ENCODE peak calls at places on chromosomes 2 and 18, in six cellular contexts. One of them, this sample, is unnamed.

GRCh38 chr2:39851251-39851650 is 72.2 kb upstream of the THUMPD2 start:
- DNase-seq in tibial artery: no peak
- DNase-seq in left lung: no peak
- DNase-seq in AG04450: no peak
- DNase-seq in heart right ventricle: no peak
- DNase-seq in Peyer's patch: no peak
- DNase-seq in this sample: no peak

GRCh38 chr2:5777089-5777488 is 84.9 kb downstream of the SOX11 start:
- DNase-seq in tibial artery: no peak
- DNase-seq in left lung: no peak
- DNase-seq in AG04450: no peak
- DNase-seq in heart right ventricle: no peak
- DNase-seq in Peyer's patch: no peak
- DNase-seq in this sample: no peak

GRCh38 chr18:67425724-67426123 is 90.8 kb downstream of the DSEL start:
- DNase-seq in tibial artery: no peak
- DNase-seq in left lung: no peak
- DNase-seq in AG04450: peak; percentile 74
- DNase-seq in heart right ventricle: no peak
- DNase-seq in Peyer's patch: no peak
- DNase-seq in this sample: no peak

GRCh38 chr2:120469486-120469885 is 123.5 kb downstream of the INHBB start:
- DNase-seq in tibial artery: peak; percentile 77
- DNase-seq in left lung: no peak
- DNase-seq in AG04450: no peak
- DNase-seq in heart right ventricle: no peak
- DNase-seq in Peyer's patch: peak; percentile 37
- DNase-seq in this sample: no peak

GRCh38 chr2:207334631-207335371 is 169.1 kb upstream of the KLF7 start:
- DNase-seq in tibial artery: peak; percentile 80
- DNase-seq in left lung: peak; percentile 79
- DNase-seq in AG04450: peak; percentile 93
- DNase-seq in heart right ventricle: peak; percentile 60
- DNase-seq in Peyer's patch: no peak
- DNase-seq in this sample: peak; percentile 55

GRCh38 chr2:228867406-228867805 is 403.7 kb downstream of the PID1 start:
- DNase-seq in tibial artery: no peak
- DNase-seq in left lung: no peak
- DNase-seq in AG04450: no peak
- DNase-seq in heart right ventricle: no peak
- DNase-seq in Peyer's patch: no peak
- DNase-seq in this sample: no peak

GRCh38 chr2:182638652-182639051 is 77.4 kb upstream of the DNAJC10 start:
- DNase-seq in tibial artery: no peak
- DNase-seq in left lung: no peak
- DNase-seq in AG04450: no peak
- DNase-seq in heart right ventricle: no peak
- DNase-seq in Peyer's patch: no peak
- DNase-seq in this sample: no peak

GRCh38 chr2:222844323-222844722 is 16.5 kb upstream of the ACSL3 start:
- DNase-seq in tibial artery: no peak
- DNase-seq in left lung: no peak
- DNase-seq in AG04450: peak; percentile 58
- DNase-seq in heart right ventricle: no peak
- DNase-seq in Peyer's patch: no peak
- DNase-seq in this sample: no peak

DNA sequence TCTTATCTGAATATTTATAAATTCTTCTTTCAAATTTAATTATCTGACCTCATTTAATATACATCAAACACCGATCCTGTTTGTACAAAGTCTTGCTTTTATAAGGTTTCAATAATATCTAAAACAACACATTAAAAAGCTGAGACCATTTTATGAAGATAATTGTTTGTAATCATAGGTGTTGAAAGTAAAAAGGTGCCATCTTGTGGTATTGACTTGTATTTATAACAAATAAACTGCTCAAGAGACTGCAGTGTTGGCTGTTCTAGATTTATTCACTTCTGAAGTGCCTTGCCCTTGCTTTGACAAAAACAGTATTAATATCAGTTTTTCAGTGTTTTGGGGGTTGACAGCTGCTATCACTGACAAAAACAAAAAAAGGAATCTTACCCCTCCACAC is 286.8 kb upstream of the HNMT start:
- DNase-seq in tibial artery: no peak
- DNase-seq in left lung: no peak
- DNase-seq in AG04450: no peak
- DNase-seq in heart right ventricle: no peak
- DNase-seq in Peyer's patch: no peak
- DNase-seq in this sample: no peak
- TF ChIP-seq CTCF in tibial artery: no peak
- TF ChIP-seq CTCF in left lung: no peak
- TF ChIP-seq CTCF in AG04450: no peak
- TF ChIP-seq CTCF in heart right ventricle: no peak
- TF ChIP-seq CTCF in Peyer's patch: no peak
- TF ChIP-seq CTCF in this sample: no peak

GRCh38 chr2:128601298-128602037 is 282.8 kb upstream of the HS6ST1 start:
- DNase-seq in tibial artery: peak; percentile 59
- DNase-seq in left lung: no peak
- DNase-seq in AG04450: no peak
- DNase-seq in heart right ventricle: no peak
- DNase-seq in Peyer's patch: peak; percentile 43
- DNase-seq in this sample: peak; percentile 53
- H3K27me3 ChIP-seq in tibial artery: no peaks in the 10 kb centered on the region
- H3K27me3 ChIP-seq in left lung: no peaks in the 10 kb centered on the region
- H3K27me3 ChIP-seq in AG04450: peaks cover 2% of the 10 kb centered on the region
- H3K27me3 ChIP-seq in heart right ventricle: no peaks in the 10 kb centered on the region
- H3K27me3 ChIP-seq in Peyer's patch: no peaks in the 10 kb centered on the region
- H3K27me3 ChIP-seq in this sample: no peaks in the 10 kb centered on the region

GRCh38 chr18:3455090-3455640 is 5.2 kb downstream of the TGIF1 start:
- DNase-seq in tibial artery: no peak
- DNase-seq in left lung: no peak
- DNase-seq in AG04450: no peak
- DNase-seq in heart right ventricle: no peak
- DNase-seq in Peyer's patch: no peak
- DNase-seq in this sample: no peak

GRCh38 chr18:3451989-3452749 is 2.2 kb downstream of the TGIF1 start:
- DNase-seq in tibial artery: peak; percentile 78
- DNase-seq in left lung: peak; percentile 88
- DNase-seq in AG04450: no peak
- DNase-seq in heart right ventricle: peak; percentile 47
- DNase-seq in Peyer's patch: peak; percentile 78
- DNase-seq in this sample: peak; percentile 27

GRCh38 chr18:3454365-3455089 is 4.6 kb downstream of the TGIF1 start:
- DNase-seq in tibial artery: no peak
- DNase-seq in left lung: no peak
- DNase-seq in AG04450: no peak
- DNase-seq in heart right ventricle: no peak
- DNase-seq in Peyer's patch: no peak
- DNase-seq in this sample: peak; percentile 24

GRCh38 chr18:3452750-3453539 is 3.0 kb downstream of the TGIF1 start:
- DNase-seq in tibial artery: no peak
- DNase-seq in left lung: no peak
- DNase-seq in AG04450: no peak
- DNase-seq in heart right ventricle: no peak
- DNase-seq in Peyer's patch: no peak
- DNase-seq in this sample: no peak

DNA sequence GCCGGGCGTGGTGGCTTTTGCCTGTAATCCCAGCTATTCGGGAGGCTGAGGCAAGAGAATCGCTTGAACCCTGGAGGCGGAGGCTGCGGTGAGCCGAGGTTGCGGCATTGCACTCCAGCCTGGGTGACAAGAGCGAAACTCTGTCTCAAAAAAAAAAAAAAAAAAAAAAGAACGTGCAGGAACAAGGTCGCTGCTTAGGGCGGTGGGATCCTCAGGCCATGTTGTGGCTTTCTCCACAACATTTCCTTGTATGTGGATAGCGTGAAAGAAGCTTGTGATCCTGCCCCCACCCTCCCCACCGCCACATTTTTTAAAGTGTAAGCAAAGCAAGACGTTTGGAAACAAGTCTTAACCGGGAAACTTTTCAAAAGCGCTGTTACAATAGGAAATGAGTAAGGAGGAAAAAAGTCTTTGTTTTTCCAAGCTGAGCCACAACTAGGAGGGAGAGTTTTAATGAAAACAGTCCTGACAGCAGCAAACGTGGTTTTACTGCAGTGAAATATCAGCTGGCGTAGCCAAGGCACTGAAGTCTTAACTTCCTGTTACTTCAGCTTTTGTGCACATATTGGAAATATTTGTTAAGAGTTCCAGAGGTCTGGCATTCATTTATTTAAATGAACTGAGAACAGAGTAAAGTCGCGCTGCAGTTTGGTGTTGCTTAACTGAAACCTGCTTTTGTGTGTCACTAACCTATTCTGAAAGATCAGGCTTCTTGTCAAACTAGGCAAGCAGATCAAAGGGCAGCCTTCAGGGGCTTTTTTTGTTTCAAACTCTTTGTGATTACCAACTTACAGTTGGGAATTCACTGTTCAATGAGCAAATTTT is 3.8 kb downstream of the TGIF1 start:
- DNase-seq in tibial artery: peak; percentile 83
- DNase-seq in left lung: no peak
- DNase-seq in AG04450: peak; percentile 92
- DNase-seq in heart right ventricle: peak; percentile 20
- DNase-seq in Peyer's patch: peak; percentile 54
- DNase-seq in this sample: no peak
- H3K27ac ChIP-seq in tibial artery: peak overlapping the region; percentile 99
- H3K27ac ChIP-seq in left lung: peak overlapping the region; percentile 99
- H3K27ac ChIP-seq in AG04450: peak overlapping the region; percentile 99
- H3K27ac ChIP-seq in heart right ventricle: peak overlapping the region; percentile 92
- H3K27ac ChIP-seq in Peyer's patch: peak overlapping the region; percentile 97
- H3K27ac ChIP-seq in this sample: peak overlapping the region; percentile 100

DNA sequence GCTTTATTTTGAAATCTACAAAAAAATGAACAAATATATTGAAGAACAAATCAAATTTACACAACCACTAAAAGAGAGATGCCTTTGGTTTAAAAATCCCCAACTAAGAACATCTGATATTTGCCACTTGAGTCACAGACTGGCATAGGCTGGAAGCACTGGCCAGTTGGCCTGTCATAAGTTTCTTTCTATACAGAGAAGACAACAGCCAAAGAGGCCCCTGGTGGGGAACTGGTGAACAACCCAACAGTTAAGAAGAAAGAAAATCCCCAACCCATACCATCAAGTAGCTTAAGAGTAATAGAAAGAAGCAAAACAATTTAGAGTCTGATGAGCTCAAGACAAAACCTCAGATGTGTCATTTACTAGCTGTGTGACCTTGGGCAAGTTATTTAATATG is 45.5 kb downstream of the OSR1 start:
- DNase-seq in tibial artery: no peak
- DNase-seq in left lung: no peak
- DNase-seq in AG04450: peak; percentile 4
- DNase-seq in heart right ventricle: no peak
- DNase-seq in Peyer's patch: no peak
- DNase-seq in this sample: no peak
- TF ChIP-seq CTCF in tibial artery: peak; percentile 34
- TF ChIP-seq CTCF in left lung: no peak
- TF ChIP-seq CTCF in AG04450: peak; percentile 56
- TF ChIP-seq CTCF in heart right ventricle: peak; percentile 37
- TF ChIP-seq CTCF in Peyer's patch: no peak
- TF ChIP-seq CTCF in this sample: no peak

GRCh38 chr2:88218971-88219370 is 48.8 kb downstream of the THNSL2 start:
- DNase-seq in tibial artery: no peak
- DNase-seq in left lung: no peak
- DNase-seq in AG04450: no peak
- DNase-seq in heart right ventricle: no peak
- DNase-seq in Peyer's patch: no peak
- DNase-seq in this sample: no peak

GRCh38 chr2:88220733-88221132 is 50.6 kb downstream of the THNSL2 start:
- DNase-seq in tibial artery: no peak
- DNase-seq in left lung: no peak
- DNase-seq in AG04450: no peak
- DNase-seq in heart right ventricle: no peak
- DNase-seq in Peyer's patch: no peak
- DNase-seq in this sample: no peak

GRCh38 chr2:88212251-88212790 is 42.2 kb downstream of the THNSL2 start:
- DNase-seq in tibial artery: no peak
- DNase-seq in left lung: no peak
- DNase-seq in AG04450: no peak
- DNase-seq in heart right ventricle: no peak
- DNase-seq in Peyer's patch: no peak
- DNase-seq in this sample: no peak

GRCh38 chr2:88214631-88215030 is 44.5 kb downstream of the THNSL2 start:
- DNase-seq in tibial artery: no peak
- DNase-seq in left lung: no peak
- DNase-seq in AG04450: no peak
- DNase-seq in heart right ventricle: no peak
- DNase-seq in Peyer's patch: no peak
- DNase-seq in this sample: no peak

DNA sequence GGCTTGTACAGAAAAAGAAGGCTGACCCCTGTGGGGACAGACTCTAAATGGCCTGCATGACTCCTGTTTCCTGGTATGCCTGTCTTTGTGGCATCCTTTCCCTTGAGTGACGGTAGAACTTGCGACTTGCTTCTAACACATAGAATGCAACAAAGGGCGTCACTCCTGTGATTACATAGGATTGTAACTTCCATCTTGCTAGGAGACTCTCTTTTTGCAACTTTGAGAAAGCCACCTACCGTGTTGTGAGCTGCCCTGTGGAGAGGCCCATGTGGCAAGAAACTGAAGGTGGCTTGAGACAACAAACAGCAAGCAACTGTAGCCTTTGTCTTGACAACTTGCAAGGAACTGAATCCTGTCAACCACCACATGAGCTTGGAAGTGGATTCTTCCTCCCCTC is 46.5 kb downstream of the THNSL2 start:
- DNase-seq in tibial artery: no peak
- DNase-seq in left lung: no peak
- DNase-seq in AG04450: no peak
- DNase-seq in heart right ventricle: no peak
- DNase-seq in Peyer's patch: no peak
- DNase-seq in this sample: no peak
- H3K27me3 ChIP-seq in tibial artery: no peaks in the 10 kb centered on the region
- H3K27me3 ChIP-seq in left lung: peaks cover 14% of the 10 kb centered on the region
- H3K27me3 ChIP-seq in AG04450: peaks cover 4% of the 10 kb centered on the region
- H3K27me3 ChIP-seq in heart right ventricle: no peaks in the 10 kb centered on the region
- H3K27me3 ChIP-seq in Peyer's patch: no peaks in the 10 kb centered on the region
- H3K27me3 ChIP-seq in this sample: no peaks in the 10 kb centered on the region

This sample was measured in pancreas.